ENCODE peak calls at places on chromosomes 12 and 14, in four cellular contexts. N is stimulated activated CD4-positive, alpha-beta T cell treated with anti-CD3 and anti-CD28 coated beads, Interleukin-15, amount 100 ng/mL, for 1 hour; L is NCI-H526 treated with DMSO at 0.1 percent for 48 hours; H is CD8-positive, alpha-beta memory T cell. R is an unnamed sample.

GRCh38 chr12:21073822-21074460 is 57.1 kb upstream of the SLCO1B1 start:
- DNase-seq in N (no peak), L (no peak), H (no peak), R (no peak)

GRCh38 chr14:31261523-31261858 is 53.9 kb upstream of the HECTD1 start:
- DNase-seq in N (no peak), L (no peak), H (no peak), R (no peak)

GRCh38 chr14:20247651-20248246 is 8.7 kb downstream of the OR11H4 start:
- DNase-seq in H (no peak), L (peak), N (no peak), R (no peak)

GRCh38 chr14:35341454-35342159 is 49.4 kb downstream of the PSMA6 start:
- DNase-seq in N (no peak), H (no peak), L (no peak), R (no peak)

GRCh38 chr14:51368721-51369163 is 128.7 kb downstream of the TMX1 start:
- DNase-seq in H (no peak), N (no peak), L (no peak), R (no peak)

GRCh38 chr14:101074124-101075024 is 170.9 kb upstream of the RTL1 start:
- DNase-seq in H (no peak), N (no peak), L (no peak), R (no peak)

GRCh38 chr14:92841930-92842329 is 47.8 kb downstream of the GOLGA5 start:
- DNase-seq in N (no peak), L (no peak), H (no peak), R (no peak)

GRCh38 chr12:67356400-67356799 is 87.2 kb downstream of the CAND1 start:
- DNase-seq in N (no peak), L (no peak), H (no peak), R (no peak)

GRCh38 chr14:96723946-96724345 is 73.2 kb upstream of the VRK1 start:
- DNase-seq in L (no peak), H (no peak), N (no peak), R (no peak)

GRCh38 chr14:20327005-20327869 is 5.8 kb downstream of the CCNB1IP1 start:
- DNase-seq in H (no peak), L (peak), N (no peak), R (peak)

GRCh38 chr12:110370732-110371141 is 32.8 kb downstream of the ANAPC7 start:
- DNase-seq in H (no peak), L (no peak), N (no peak), R (no peak)

GRCh38 chr14:71319646-71320045 is 412.4 kb downstream of the PCNX1 start:
- DNase-seq in L (peak), N (no peak), H (no peak), R (no peak)

GRCh38 chr14:23930742-23931141 is 22.8 kb upstream of the DHRS4 start:
- DNase-seq in N (no peak), H (no peak), L (no peak), R (no peak)

GRCh38 chr12:52020539-52021336 is 14.0 kb downstream of the TAMALIN start:
- DNase-seq in N (peak), H (peak), L (peak), R (no peak)

GRCh38 chr12:105670664-105671063 is 340.2 kb downstream of the C12orf75 start:
- DNase-seq in H (no peak), N (no peak), L (no peak), R (no peak)

GRCh38 chr14:52266179-52266578 is 1.3 kb upstream of the PTGDR start:
- DNase-seq in N (no peak), L (no peak), H (no peak), R (no peak)

GRCh38 chr14:61033024-61033423 is 52.0 kb downstream of the SLC38A6 start:
- DNase-seq in N (no peak), L (no peak), H (no peak), R (no peak)

GRCh38 chr12:54360717-54361456 is 3.4 kb downstream of the GPR84 start:
- DNase-seq in H (peak), N (no peak), L (peak), R (no peak)